ENCODE peak calls at places on chromosomes 1 and 21, in eight cellular contexts. H, Q, F, L, M, V, B and P are unnamed samples.

GRCh38 chr1:23799570-23800395 is 771 bp downstream of the GALE start:
- DNase-seq in Q (peak; percentile 66), L (no peak), F (peak; percentile 85), B (no peak), V (no peak), H (no peak), M (peak; percentile 88), P (peak; percentile 38)

GRCh38 chr21:21147374-21147745 is 149.2 kb downstream of the NCAM2 start:
- DNase-seq in L (no peak), F (no peak), M (no peak), Q (no peak), V (no peak), B (no peak), H (no peak), P (no peak)

GRCh38 chr1:47572731-47573505 is 135.1 kb downstream of the FOXD2 start:
- DNase-seq in F (no peak), V (no peak), B (no peak), L (no peak), M (no peak), Q (no peak), H (no peak), P (no peak)

GRCh38 chr1:209884665-209885117 is 53.3 kb upstream of the SYT14 start:
- DNase-seq in L (peak; percentile 47), V (peak; percentile 37), F (peak; percentile 99), H (peak; percentile 94), M (peak; percentile 100), B (peak; percentile 33), Q (peak; percentile 95), P (peak; percentile 96)

GRCh38 chr1:84959294-84959693 is 37.6 kb downstream of the MCOLN2 start:
- DNase-seq in L (peak; percentile 56), H (no peak), Q (no peak), M (no peak), B (no peak), F (peak; percentile 82), V (peak; percentile 38), P (no peak)

GRCh38 chr1:94325379-94326302 is 88.3 kb upstream of the ARHGAP29 start:
- DNase-seq in L (no peak), Q (peak; percentile 86), B (no peak), H (peak; percentile 99), F (peak; percentile 69), M (peak; percentile 89), V (no peak), P (peak; percentile 29)

GRCh38 chr1:26318338-26319064 is 743 bp downstream of the CD52 start:
- DNase-seq in V (peak; percentile 32), M (no peak), F (no peak), L (peak; percentile 40), Q (no peak), H (no peak), B (no peak), P (no peak)

GRCh38 chr1:17631410-17631809 is 91.9 kb downstream of the ARHGEF10L start:
- DNase-seq in V (no peak), Q (no peak), H (no peak), F (no peak), B (no peak), L (no peak), M (no peak), P (no peak)

GRCh38 chr1:186842547-186842946 is 13.8 kb downstream of the PLA2G4A start:
- DNase-seq in L (no peak), F (no peak), B (no peak), V (no peak), H (no peak), Q (no peak), M (no peak), P (no peak)

GRCh38 chr1:206859082-206859491 is 6.3 kb upstream of the IL20 start:
- DNase-seq in V (no peak), B (no peak), L (no peak), Q (no peak), F (no peak), M (no peak), H (no peak), P (no peak)

GRCh38 chr1:232012773-232013386 is 386.3 kb downstream of the DISC1 start:
- DNase-seq in V (no peak), F (peak; percentile 90), H (no peak), Q (peak; percentile 80), M (no peak), B (no peak), L (no peak), P (no peak)

GRCh38 chr1:116474921-116475849 is 95.6 kb downstream of the CD58 start:
- DNase-seq in H (no peak), Q (no peak), L (no peak), B (no peak), F (no peak), V (no peak), M (no peak), P (no peak)

GRCh38 chr1:87806377-87807094 is 477.9 kb downstream of the LMO4 start:
- DNase-seq in F (no peak), B (no peak), M (no peak), V (no peak), Q (no peak), L (no peak), H (no peak), P (peak; percentile 21)

GRCh38 chr1:111110197-111110899 is 29.5 kb downstream of the DRAM2 start:
- DNase-seq in Q (no peak), B (no peak), M (no peak), V (no peak), H (no peak), F (peak; percentile 14), L (no peak), P (no peak)

GRCh38 chr21:35236090-35236489 is 187.0 kb upstream of the RUNX1 start:
- DNase-seq in L (no peak), H (no peak), M (no peak), B (no peak), Q (no peak), V (no peak), F (no peak), P (no peak)

GRCh38 chr1:76474922-76475321 is 392.4 kb upstream of the ST6GALNAC5 start:
- DNase-seq in B (no peak), H (no peak), F (no peak), L (no peak), M (no peak), Q (no peak), V (no peak), P (no peak)

GRCh38 chr1:112506731-112507130 is 2.0 kb upstream of the WNT2B start:
- DNase-seq in H (no peak), Q (no peak), F (no peak), V (no peak), B (no peak), M (no peak), L (no peak), P (no peak)

GRCh38 chr1:39969531-39970270 is 14.8 kb downstream of the MFSD2A start:
- DNase-seq in B (no peak), Q (no peak), F (no peak), V (no peak), L (no peak), M (no peak), H (no peak), P (no peak)

GRCh38 chr1:165592945-165593823 is 37.9 kb upstream of the MGST3 start:
- DNase-seq in B (peak; percentile 73), F (peak; percentile 76), H (no peak), M (peak; percentile 78), V (peak; percentile 71), Q (peak; percentile 73), L (peak; percentile 64), P (peak; percentile 50)

GRCh38 chr21:26756491-26757159 is 88.6 kb downstream of the ADAMTS1 start:
- DNase-seq in V (no peak), L (no peak), B (no peak), M (peak; percentile 42), H (no peak), F (no peak), Q (peak; percentile 54), P (peak; percentile 68)

GRCh38 chr1:16076871-16077250 is 3.4 kb upstream of the FAM131C start:
- DNase-seq in B (no peak), V (no peak), L (no peak), Q (peak; percentile 75), H (no peak), M (peak; percentile 91), F (no peak), P (no peak)

GRCh38 chr21:44751799-44752636 is 40.6 kb upstream of the TSPEAR start:
- DNase-seq in Q (no peak), V (no peak), B (no peak), M (no peak), L (no peak), F (no peak), H (no peak), P (no peak)

GRCh38 chr1:90393025-90393424 is 324.1 kb downstream of the BARHL2 start:
- DNase-seq in Q (no peak), F (no peak), B (no peak), L (no peak), M (no peak), H (no peak), V (no peak), P (no peak)

GRCh38 chr1:90833497-90834087 is 116.5 kb upstream of the BARHL2 start:
- DNase-seq in Q (no peak), H (no peak), L (no peak), V (no peak), M (no peak), F (no peak), B (no peak), P (no peak)

GRCh38 chr1:230682274-230682673 is 31.6 kb downstream of the AGT start:
- DNase-seq in H (no peak), M (no peak), B (no peak), L (no peak), Q (no peak), F (no peak), V (no peak), P (peak; percentile 74)